ENCODE peak calls at places on chromosomes 6 and 20, in eight cellular contexts. R is uterus, I is lower leg skin, D is mucosa of descending colon, Z is natural killer cell, N is fibroblast of mammary gland, A is HCT116, X is lower lobe of right lung. P is an unnamed sample.

GRCh38 chr20:1944345-1945099 is 49.3 kb downstream of the SIRPA start:
- DNase-seq in X (no peak), N (no peak), I (peak), A (no peak), D (no peak), Z (no peak), R (no peak), P (no peak)

GRCh38 chr6:83258517-83258916 is 65.4 kb downstream of the RWDD2A start:
- DNase-seq in D (no peak), A (no peak), X (no peak), R (no peak), Z (no peak), N (no peak), I (no peak), P (no peak)

GRCh38 chr6:155274533-155274932 is 10.7 kb downstream of the CLDN20 start:
- DNase-seq in X (no peak), R (no peak), N (peak), D (no peak), Z (no peak), I (no peak), A (no peak), P (no peak)

GRCh38 chr6:124661231-124661630 is 301.0 kb upstream of the RNF217 start:
- DNase-seq in D (no peak), Z (no peak), N (no peak), R (no peak), I (no peak), A (no peak), X (no peak), P (no peak)

GRCh38 chr20:50310673-50311051 is 120.0 kb downstream of the CEBPB start:
- DNase-seq in N (no peak), A (no peak), X (no peak), I (no peak), R (no peak), Z (peak), D (no peak), P (no peak)

GRCh38 chr20:8473459-8473858 is 341.4 kb downstream of the PLCB1 start:
- DNase-seq in N (peak), A (no peak), I (no peak), X (no peak), Z (no peak), R (no peak), D (no peak), P (no peak)

GRCh38 chr20:59242714-59243626 is 57.4 kb upstream of the EDN3 start:
- DNase-seq in D (no peak), R (no peak), N (no peak), I (no peak), X (no peak), Z (no peak), A (no peak), P (no peak)

GRCh38 chr6:104639671-104640070 is 220.0 kb downstream of the HACE1 start:
- DNase-seq in I (no peak), Z (no peak), D (no peak), X (no peak), N (peak), A (no peak), R (no peak), P (no peak)

GRCh38 chr6:8065519-8065911 is 1.3 kb upstream of the BLOC1S5 start:
- DNase-seq in Z (no peak), N (no peak), X (no peak), I (no peak), R (no peak), D (no peak), A (no peak), P (no peak)

DNA sequence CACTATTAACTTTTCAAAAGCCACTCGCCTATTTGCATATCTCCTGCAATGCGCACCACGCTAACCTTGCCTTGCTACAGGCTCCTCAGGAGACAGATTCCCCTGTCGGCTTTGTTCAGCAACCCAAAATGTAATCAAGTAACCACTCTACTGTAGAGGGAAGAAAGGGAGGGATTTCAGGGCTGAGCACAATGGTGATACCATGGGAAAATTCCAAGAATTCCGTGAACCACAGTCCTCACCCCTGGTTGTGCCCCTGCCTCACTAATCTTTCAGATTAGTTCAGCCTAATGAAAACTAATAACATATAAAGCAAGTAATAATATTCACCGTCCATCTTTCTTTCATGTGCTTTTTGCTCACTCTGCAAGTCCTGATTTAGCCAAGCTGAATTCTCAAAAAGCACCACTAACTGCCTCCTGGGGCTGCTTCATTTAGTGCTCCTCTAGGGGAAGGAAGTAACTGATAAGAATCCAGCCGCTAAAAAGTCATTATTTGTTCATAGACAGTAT is 6.6 kb downstream of the CITED2 start:
- DNase-seq in R (no peak), I (no peak), A (no peak), X (no peak), D (no peak), N (no peak), Z (no peak), P (no peak)
- TF ChIP-seq CTCF in R (no peak), I (no peak), A (no peak), X (no peak), D (no peak), N (no peak), Z (no peak), P (no peak)

GRCh38 chr6:106807946-106808611 is 166.4 kb downstream of the CD24 start:
- DNase-seq in N (no peak), A (no peak), Z (no peak), I (no peak), R (no peak), D (no peak), X (no peak), P (no peak)

GRCh38 chr6:106805771-106806170 is 168.8 kb downstream of the CD24 start:
- DNase-seq in X (no peak), D (no peak), N (no peak), R (no peak), I (no peak), A (no peak), Z (no peak), P (no peak)

GRCh38 chr6:106808758-106809157 is 165.8 kb downstream of the CD24 start:
- DNase-seq in A (no peak), D (no peak), R (no peak), X (no peak), N (no peak), I (no peak), Z (no peak), P (no peak)

DNA sequence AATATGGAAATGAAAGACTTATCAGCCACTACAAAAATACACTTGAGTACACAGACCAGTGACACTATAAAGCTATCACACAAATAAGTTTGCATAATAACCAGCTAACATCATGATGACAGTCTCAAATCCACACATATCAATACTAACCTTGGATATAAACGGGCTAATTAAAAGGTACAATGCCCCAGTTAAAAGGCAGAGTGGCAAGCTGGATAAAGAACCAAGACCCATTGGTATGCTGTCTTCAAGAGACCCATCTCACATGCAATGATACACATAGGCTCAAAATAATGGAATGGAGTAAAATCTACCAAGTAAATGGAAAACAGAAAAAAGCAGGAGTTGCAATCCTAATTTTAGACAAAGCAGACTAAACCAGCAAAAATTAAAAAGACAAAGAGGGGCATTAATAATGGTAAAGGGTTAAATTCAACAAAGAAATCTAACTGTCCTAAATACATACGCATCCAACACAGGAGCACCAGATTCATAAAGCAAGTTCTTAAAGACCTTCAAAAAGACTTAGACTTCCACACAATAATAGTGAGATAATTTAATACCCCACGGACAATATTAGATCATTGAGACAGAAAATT is 163.3 kb downstream of the CD24 start:
- DNase-seq in I (no peak), A (no peak), D (no peak), R (no peak), X (no peak), N (no peak), Z (no peak), P (no peak)
- TF ChIP-seq CTCF in I (no peak), A (no peak), D (no peak), R (no peak), X (no peak), N (no peak), Z (no peak), P (no peak)

GRCh38 chr6:146923434-146923833 is 280.8 kb upstream of the STXBP5 start:
- DNase-seq in R (no peak), A (no peak), I (no peak), X (no peak), N (no peak), Z (no peak), D (no peak), P (no peak)
- TF ChIP-seq CTCF in R (no peak), A (no peak), I (no peak), X (no peak), N (no peak), Z (no peak), D (no peak), P (no peak)

GRCh38 chr6:11212625-11213024 is 19.8 kb downstream of the NEDD9 start:
- DNase-seq in A (no peak), Z (no peak), R (peak), X (no peak), I (no peak), N (peak), D (no peak), P (no peak)
- TF ChIP-seq CTCF in A (no peak), Z (no peak), R (no peak), X (no peak), I (no peak), N (no peak), D (no peak), P (no peak)

DNA sequence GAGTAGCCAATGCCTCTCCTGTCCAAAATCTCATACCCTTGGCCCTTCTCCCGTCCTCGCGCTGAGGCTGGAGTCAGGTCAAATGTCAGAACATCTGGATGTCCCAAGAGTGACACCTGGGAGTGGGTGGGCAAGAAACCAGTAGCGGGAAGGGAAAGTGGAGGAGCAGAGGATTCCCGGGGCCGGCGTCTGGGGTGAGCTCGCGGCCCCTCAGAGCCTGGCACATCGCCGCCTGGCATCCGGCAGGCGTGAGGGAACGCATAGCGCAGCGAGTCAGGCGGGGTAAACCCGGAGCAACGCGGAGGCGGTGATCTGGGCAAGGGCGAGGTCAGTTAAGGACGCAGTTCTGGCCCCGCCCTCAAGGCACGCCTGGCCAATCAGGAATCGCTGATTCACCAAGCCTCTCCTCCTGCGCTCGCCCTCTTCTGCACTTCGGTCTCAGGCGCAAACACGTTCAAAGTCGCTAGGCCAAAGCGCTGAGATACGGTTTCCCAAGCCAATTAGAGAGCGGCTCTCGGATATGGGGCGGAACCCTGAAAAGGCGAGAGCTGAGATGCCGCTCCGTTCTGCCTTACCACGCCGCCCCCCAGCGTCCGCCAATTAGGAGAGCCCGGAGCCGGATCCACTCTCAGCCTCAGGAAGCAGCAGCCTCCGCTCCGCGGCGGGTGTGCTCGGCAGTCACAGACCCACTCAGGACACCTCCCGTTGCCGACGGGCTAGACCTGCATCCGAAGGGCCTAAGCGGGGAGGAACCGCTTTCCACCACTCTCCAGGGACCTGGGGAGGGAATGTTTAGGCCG is 22.5 kb downstream of the VPS52 start:
- DNase-seq in D (peak), X (peak), N (peak), Z (peak), R (peak), I (peak), A (peak), P (peak)
- TF ChIP-seq CTCF in D (no peak), X (peak), N (no peak), Z (no peak), R (peak), I (no peak), A (no peak), P (no peak)

GRCh38 chr20:47296950-47297349 is 59.5 kb downstream of the ZMYND8 start:
- DNase-seq in I (peak), Z (no peak), A (no peak), D (no peak), R (no peak), X (no peak), N (no peak), P (no peak)
- TF ChIP-seq CTCF in I (no peak), Z (no peak), A (peak), D (no peak), R (no peak), X (peak), N (no peak), P (no peak)

GRCh38 chr6:69308584-69308983 is 488.2 kb downstream of the LMBRD1 start:
- DNase-seq in R (no peak), I (no peak), D (no peak), N (no peak), Z (no peak), X (no peak), A (no peak), P (no peak)

DNA sequence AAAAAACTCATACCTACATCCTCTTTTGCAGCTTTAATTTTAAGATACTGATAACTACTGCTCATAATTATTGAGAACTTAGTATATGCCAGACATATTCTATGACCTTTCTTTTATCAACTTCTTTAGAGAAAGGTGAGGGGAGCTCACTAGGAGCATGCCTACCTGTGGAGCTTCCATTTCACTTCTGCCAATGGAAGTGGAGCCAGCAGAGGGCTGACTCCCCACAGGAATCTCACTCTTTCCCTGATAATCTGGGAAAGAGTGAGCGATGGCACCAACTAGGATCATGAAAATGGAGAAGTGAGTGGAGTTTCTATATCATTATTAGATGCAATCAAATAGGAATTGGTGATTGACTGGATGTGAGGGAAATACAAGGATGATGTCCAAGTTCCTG is 484.9 kb downstream of the LMBRD1 start:
- DNase-seq in I (no peak), A (no peak), R (no peak), Z (no peak), X (no peak), D (no peak), N (no peak), P (no peak)
- TF ChIP-seq CTCF in I (no peak), A (no peak), R (no peak), Z (no peak), X (no peak), D (no peak), N (no peak), P (no peak)

GRCh38 chr6:148465011-148465335 is 122.3 kb downstream of the SASH1 start:
- DNase-seq in D (no peak), N (no peak), I (no peak), R (no peak), X (no peak), Z (no peak), A (no peak), P (no peak)
- TF ChIP-seq CTCF in D (no peak), N (no peak), I (no peak), R (no peak), X (no peak), Z (peak), A (no peak), P (no peak)

DNA sequence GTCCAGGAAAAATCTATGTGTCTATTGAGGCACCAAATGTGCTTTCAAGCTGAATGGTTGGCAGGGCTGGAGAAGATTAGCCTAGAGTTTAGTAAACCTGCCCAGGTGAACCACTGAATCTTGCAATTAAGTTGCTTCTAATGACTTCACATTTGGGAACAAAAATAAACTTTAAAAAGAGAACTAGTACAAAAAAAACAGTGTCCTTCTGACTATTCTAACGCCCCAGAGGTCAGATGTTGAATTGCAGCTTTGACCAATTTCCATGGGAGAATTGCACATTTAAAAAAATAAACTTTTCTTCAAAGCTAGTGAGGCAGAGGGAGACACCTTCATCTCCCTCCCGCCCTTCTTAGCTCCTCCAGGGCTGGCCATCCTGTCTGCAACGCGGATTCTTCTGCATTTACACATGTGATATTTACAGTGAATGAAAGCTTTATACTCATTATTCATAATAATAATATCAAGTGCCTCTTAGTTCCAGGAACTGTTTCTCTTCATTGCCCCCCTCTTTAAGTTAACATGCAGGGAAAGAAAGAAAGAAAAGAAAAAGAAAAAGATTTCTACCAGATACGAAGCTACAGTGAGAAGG is 270.2 kb downstream of the SMOC2 start:
- DNase-seq in Z (no peak), A (no peak), N (peak), D (no peak), I (peak), X (no peak), R (no peak), P (no peak)
- TF ChIP-seq CTCF in Z (peak), A (peak), N (peak), D (no peak), I (no peak), X (peak), R (peak), P (peak)

GRCh38 chr6:52662031-52662430 is 8.9 kb upstream of the TMEM14A start:
- DNase-seq in R (no peak), X (no peak), N (no peak), A (no peak), D (no peak), Z (no peak), I (no peak), P (no peak)

GRCh38 chr6:52663935-52664184 is 7.1 kb upstream of the TMEM14A start:
- DNase-seq in Z (no peak), R (no peak), D (no peak), N (no peak), I (no peak), A (no peak), X (no peak), P (no peak)

GRCh38 chr6:52664185-52664990 is 6.5 kb upstream of the TMEM14A start:
- DNase-seq in Z (peak), X (peak), N (peak), A (peak), I (peak), D (peak), R (peak), P (peak)

GRCh38 chr6:52661551-52661950 is 9.4 kb upstream of the TMEM14A start:
- DNase-seq in N (peak), D (no peak), I (no peak), A (no peak), Z (no peak), R (no peak), X (no peak), P (no peak)

DNA sequence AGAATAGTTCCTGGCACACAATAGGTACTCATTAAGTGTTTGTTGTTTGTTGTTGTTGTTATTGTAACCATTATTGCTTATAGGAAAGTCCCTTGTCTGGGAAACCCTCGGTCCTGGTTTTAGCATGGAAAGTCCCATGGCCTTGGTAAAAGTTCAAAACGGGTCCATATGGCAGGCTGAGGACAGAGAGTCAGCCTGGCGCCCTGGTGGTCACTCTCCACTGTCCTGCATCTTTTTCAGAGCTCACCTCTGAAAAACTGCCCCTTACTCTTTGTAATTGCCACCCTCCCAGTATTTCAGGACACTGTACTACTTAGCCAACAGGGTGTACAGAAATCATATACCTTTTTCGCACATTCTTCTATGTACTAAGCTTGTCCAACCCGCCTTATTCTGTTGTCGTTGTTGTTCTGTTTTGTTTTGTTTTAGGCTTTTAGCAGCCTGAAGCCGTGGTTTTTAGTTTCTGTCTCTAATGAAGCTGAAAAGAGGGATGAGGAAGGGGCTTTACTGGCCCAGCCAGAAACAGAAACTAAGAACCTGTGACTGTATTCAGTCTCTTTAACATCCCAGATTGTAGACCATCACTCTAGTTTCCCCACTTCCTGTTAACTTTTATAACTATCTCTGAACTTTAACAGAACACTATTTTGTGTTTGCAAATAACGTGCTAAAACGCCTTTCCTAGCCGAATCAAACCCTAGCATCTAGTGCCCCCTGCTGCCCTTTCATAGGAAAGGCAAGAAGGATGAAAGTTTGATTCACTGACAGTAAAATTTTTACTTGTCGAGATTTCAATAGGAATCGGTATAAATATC is 7.6 kb upstream of the TMEM14A start:
- DNase-seq in R (peak), A (peak), I (no peak), Z (peak), D (no peak), N (peak), X (no peak), P (no peak)
- TF ChIP-seq CTCF in R (peak), A (peak), I (peak), Z (peak), D (peak), N (peak), X (peak), P (peak)

P was measured in esophagus muscularis mucosa.